ENCODE peak calls at places on chromosomes 1 and 21, in eight cellular contexts. G is pancreas; C is stimulated activated naive B cell treated with anti-CD40 and anti-IgM and Interleukin-4, amounts not matched to agents 10 μg/mL and 1 μg/mL and 100 μg/mL, for 72 hours; A is NCI-H2029 treated with DMSO at 0.1 percent for 48 hours; B is GM10248; J is HuH-7; E is posterior cingulate gyrus; I is NCI-H1105 treated with DMSO at 0.1 percent for 48 hours. F is an unnamed sample.

GRCh38 chr1:25922633-25923567 is 16.7 kb upstream of the STMN1 start:
- DNase-seq in G (peak; percentile 45), C (peak; percentile 17), A (no peak), B (peak; percentile 35), J (peak; percentile 64), E (peak; percentile 71), I (peak; percentile 37), F (peak; percentile 84)

GRCh38 chr1:19488136-19488535 is 2.8 kb upstream of the CAPZB start:
- DNase-seq in G (no peak), C (no peak), A (no peak), B (no peak), J (no peak), E (no peak), I (no peak), F (no peak)

GRCh38 chr1:23936481-23937176 is 23.0 kb upstream of the PNRC2 start:
- DNase-seq in G (no peak), C (no peak), A (no peak), B (no peak), J (no peak), E (no peak), I (no peak), F (peak; percentile 69)

GRCh38 chr1:216054593-216054992 is 368.7 kb downstream of the USH2A start:
- DNase-seq in G (no peak), C (no peak), A (no peak), B (no peak), J (no peak), E (no peak), I (peak; percentile 82), F (no peak)

GRCh38 chr1:34199927-34200326 is 23.2 kb downstream of the C1orf94 start:
- DNase-seq in G (no peak), C (no peak), A (no peak), B (no peak), J (no peak), E (no peak), I (no peak), F (no peak)

GRCh38 chr1:22846453-22846852 is 126.2 kb downstream of the LACTBL1 start:
- DNase-seq in G (no peak), C (no peak), A (no peak), B (no peak), J (no peak), E (no peak), I (no peak), F (no peak)

GRCh38 chr1:206792939-206793607 is 20.8 kb upstream of the IL10 start:
- DNase-seq in G (no peak), C (peak; percentile 88), A (no peak), B (peak; percentile 67), J (no peak), E (no peak), I (no peak), F (no peak)

GRCh38 chr1:167090289-167090942 is at the start of gene GPA33:
- DNase-seq in G (no peak), C (no peak), A (no peak), B (peak; percentile 46), J (no peak), E (no peak), I (no peak), F (no peak)

GRCh38 chr21:38794978-38795377 is 10.8 kb upstream of the ETS2 start:
- DNase-seq in G (no peak), C (no peak), A (peak; percentile 41), B (no peak), J (no peak), E (no peak), I (no peak), F (no peak)

GRCh38 chr1:15538750-15539149 is 12.1 kb downstream of the DNAJC16 start:
- DNase-seq in G (no peak), C (no peak), A (no peak), B (no peak), J (no peak), E (no peak), I (peak; percentile 86), F (no peak)

GRCh38 chr1:192702212-192702993 is 66.5 kb downstream of the RGS13 start:
- DNase-seq in G (no peak), C (no peak), A (no peak), B (no peak), J (no peak), E (no peak), I (no peak), F (peak; percentile 2)

GRCh38 chr1:34918609-34919561 is 10.6 kb downstream of the DLGAP3 start:
- DNase-seq in G (no peak), C (peak; percentile 56), A (no peak), B (peak; percentile 81), J (no peak), E (peak; percentile 72), I (peak; percentile 83), F (peak; percentile 43)

GRCh38 chr1:84884671-84885389 is 8.2 kb downstream of the LPAR3 start:
- DNase-seq in G (no peak), C (no peak), A (no peak), B (no peak), J (no peak), E (no peak), I (no peak), F (no peak)

GRCh38 chr1:109624215-109625010 is 4.8 kb downstream of the AMPD2 start:
- DNase-seq in G (no peak), C (peak; percentile 45), A (no peak), B (peak; percentile 42), J (no peak), E (no peak), I (no peak), F (no peak)

GRCh38 chr1:231376875-231377549 is 38.9 kb downstream of the SPRTN start:
- DNase-seq in G (no peak), C (no peak), A (no peak), B (no peak), J (no peak), E (no peak), I (no peak), F (no peak)

GRCh38 chr1:234519506-234519905 is 40.5 kb upstream of the TARBP1 start:
- DNase-seq in G (no peak), C (no peak), A (peak; percentile 39), B (no peak), J (no peak), E (no peak), I (no peak), F (no peak)

GRCh38 chr1:7475691-7476090 is 295.4 kb upstream of the VAMP3 start:
- DNase-seq in G (no peak), C (no peak), A (no peak), B (no peak), J (no peak), E (no peak), I (no peak), F (no peak)

GRCh38 chr1:15154480-15155036 is 1.0 kb downstream of the TMEM51 start:
- DNase-seq in G (peak; percentile 81), C (no peak), A (no peak), B (peak; percentile 32), J (peak; percentile 44), E (no peak), I (no peak), F (peak; percentile 57)

GRCh38 chr1:180230791-180231505 is 884 bp downstream of the LHX4 start:
- DNase-seq in G (no peak), C (no peak), A (no peak), B (no peak), J (no peak), E (no peak), I (no peak), F (peak; percentile 85)

GRCh38 chr21:46066843-46067331 is 31.0 kb upstream of the COL6A2 start:
- DNase-seq in G (no peak), C (no peak), A (no peak), B (no peak), J (no peak), E (no peak), I (no peak), F (peak; percentile 45)

GRCh38 chr21:34360488-34361241 is 3.1 kb upstream of the KCNE2 start:
- DNase-seq in G (no peak), C (no peak), A (no peak), B (no peak), J (no peak), E (no peak), I (no peak), F (no peak)

GRCh38 chr1:6035265-6035664 is 10.4 kb upstream of the KCNAB2 start:
- DNase-seq in G (no peak), C (no peak), A (no peak), B (no peak), J (no peak), E (no peak), I (no peak), F (no peak)

GRCh38 chr1:216461466-216461865 is 38.2 kb upstream of the USH2A start:
- DNase-seq in G (no peak), C (no peak), A (no peak), B (no peak), J (no peak), E (no peak), I (no peak), F (no peak)

GRCh38 chr1:219385786-219386427 is 212.2 kb downstream of the LYPLAL1 start:
- DNase-seq in G (peak; percentile 47), C (peak; percentile 14), A (peak; percentile 16), B (peak; percentile 50), J (peak; percentile 47), E (peak; percentile 10), I (peak; percentile 46), F (peak; percentile 60)

GRCh38 chr1:118294817-118295486 is 109.9 kb upstream of the SPAG17 start:
- DNase-seq in G (no peak), C (no peak), A (no peak), B (no peak), J (no peak), E (no peak), I (no peak), F (peak; percentile 41)

GRCh38 chr1:228836427-228836826 is 101.1 kb downstream of the RHOU start:
- DNase-seq in G (no peak), C (no peak), A (no peak), B (no peak), J (peak; percentile 74), E (peak; percentile 46), I (no peak), F (no peak)

GRCh38 chr1:113118266-113118665 is 45.3 kb downstream of the LRIG2 start:
- DNase-seq in G (no peak), C (no peak), A (no peak), B (no peak), J (no peak), E (no peak), I (no peak), F (no peak)

GRCh38 chr1:245965398-245965797 is 541.7 kb downstream of the SMYD3 start:
- DNase-seq in G (no peak), C (no peak), A (no peak), B (no peak), J (no peak), E (no peak), I (no peak), F (no peak)